ENCODE peak calls at places on chromosomes 11 and 22, in ten cellular contexts. R is mesenchymal stem cell; S is A549; K is body of pancreas; P is hippocampal formation; O is non-pigmented ciliary epithelial cell; F is amygdala; N is NCI-H1694 treated with DMSO at 0.1 percent for 48 hours; M is tibial nerve; H is stimulated activated CD8-positive, alpha-beta memory T cell treated with anti-CD3 and anti-CD28 coated beads, Interleukin-7, amount 100 ng/mL, for 1 hour. W is an unnamed sample.

GRCh38 chr11:118612378-118612777 is 5.0 kb downstream of the PHLDB1 start:
- DNase-seq in K (no peak), R (peak; percentile 88), F (no peak), N (no peak), M (no peak), O (no peak), S (no peak), H (no peak), P (no peak), W (peak; percentile 51)

GRCh38 chr22:43789452-43789851 is 22.7 kb downstream of the EFCAB6 start:
- DNase-seq in H (no peak), M (no peak), S (peak; percentile 63), R (peak; percentile 72), P (no peak), K (peak; percentile 66), N (peak; percentile 11), O (no peak), F (no peak), W (peak; percentile 93)

GRCh38 chr22:31584804-31585160 is 77.2 kb downstream of the PISD start:
- DNase-seq in K (no peak), P (no peak), M (no peak), S (no peak), N (no peak), F (no peak), H (no peak), R (no peak), O (no peak), W (no peak)

GRCh38 chr11:45769960-45770359 is 35.0 kb upstream of the SLC35C1 start:
- DNase-seq in H (no peak), K (no peak), O (no peak), N (no peak), R (no peak), F (no peak), P (no peak), S (no peak), M (no peak), W (no peak)

GRCh38 chr11:33633251-33634003 is 67.2 kb downstream of the C11orf91 start:
- DNase-seq in O (peak; percentile 49), F (no peak), N (no peak), M (no peak), K (no peak), H (no peak), S (peak; percentile 94), R (peak; percentile 75), P (no peak), W (peak; percentile 45)

GRCh38 chr22:26314171-26314570 is 114.9 kb upstream of the ASPHD2 start:
- DNase-seq in O (no peak), N (no peak), P (no peak), M (no peak), S (no peak), F (no peak), R (no peak), K (no peak), H (no peak), W (no peak)

GRCh38 chr11:9626778-9627394 is 37.0 kb upstream of the SWAP70 start:
- DNase-seq in N (no peak), F (no peak), S (no peak), K (no peak), O (no peak), M (no peak), R (peak; percentile 14), H (no peak), P (no peak), W (no peak)

GRCh38 chr11:86151188-86152005 is 82.5 kb upstream of the PICALM start:
- DNase-seq in O (no peak), H (no peak), P (peak; percentile 84), N (no peak), S (no peak), M (no peak), R (peak; percentile 40), K (no peak), F (peak; percentile 61), W (no peak)

GRCh38 chr11:19595840-19596751 is 116.5 kb upstream of the NAV2 start:
- DNase-seq in H (no peak), P (peak; percentile 11), R (peak; percentile 51), N (no peak), O (no peak), S (peak; percentile 38), K (no peak), M (no peak), F (no peak), W (peak; percentile 68)

GRCh38 chr11:72293391-72293790 is 49.4 kb upstream of the PHOX2A start:
- DNase-seq in O (no peak), K (no peak), P (no peak), S (no peak), H (no peak), M (no peak), F (no peak), N (no peak), R (no peak), W (no peak)

W was measured in fibroblast of villous mesenchyme.